ENCODE peak calls at places on chromosomes 1 and 21, in four cellular contexts. I, E, W and R are unnamed samples.

GRCh38 chr1:53107570-53108322 is 34.7 kb downstream of the SLC1A7 start:
- DNase-seq in I (no peak), W (no peak), E (peak), R (no peak)

GRCh38 chr1:117630423-117630998 is 24.7 kb downstream of the TENT5C start:
- DNase-seq in I (peak), W (no peak), E (no peak), R (no peak)

GRCh38 chr1:197799271-197799670 is 24.0 kb upstream of the DENND1B start:
- DNase-seq in E (peak), I (no peak), W (peak), R (peak)

GRCh38 chr1:79811173-79811572 is 804.6 kb upstream of the ADGRL4 start:
- DNase-seq in E (peak), W (no peak), I (no peak), R (no peak)

GRCh38 chr21:44818636-44819011 is 762 bp upstream of the SUMO3 start:
- DNase-seq in W (no peak), I (no peak), E (no peak), R (no peak)

GRCh38 chr1:224427346-224427745 is 7.3 kb downstream of the WDR26 start:
- DNase-seq in W (no peak), I (no peak), E (no peak), R (peak)

GRCh38 chr1:13748610-13749505 is 48.9 kb downstream of the PRDM2 start:
- DNase-seq in W (peak), I (peak), E (peak), R (peak)

GRCh38 chr1:25019351-25020172 is 89.5 kb upstream of the RUNX3 start:
- DNase-seq in I (no peak), E (no peak), W (no peak), R (no peak)

GRCh38 chr1:223815865-223816264 is 29.9 kb downstream of the TP53BP2 start:
- DNase-seq in W (no peak), E (no peak), I (no peak), R (no peak)

GRCh38 chr21:39579734-39580332 is 32.9 kb upstream of the B3GALT5 start:
- DNase-seq in E (no peak), W (no peak), I (no peak), R (no peak)

GRCh38 chr1:54221867-54222484 is 22.0 kb downstream of the MRPL37 start:
- DNase-seq in I (no peak), E (no peak), W (no peak), R (no peak)

GRCh38 chr1:8211251-8211619 is 106.7 kb upstream of the SLC45A1 start:
- DNase-seq in I (no peak), E (no peak), W (peak), R (no peak)

GRCh38 chr1:184533049-184533448 is 146.2 kb downstream of the C1orf21 start:
- DNase-seq in I (no peak), W (peak), E (no peak), R (no peak)

GRCh38 chr1:201535046-201535777 is 3.7 kb upstream of the NAV1 start:
- DNase-seq in E (peak), W (no peak), I (no peak), R (no peak)

GRCh38 chr1:219666242-219666641 is 53.3 kb upstream of the ZC3H11B start:
- DNase-seq in E (no peak), I (no peak), W (no peak), R (no peak)

GRCh38 chr1:209723761-209724693 is 19.4 kb downstream of the HSD11B1 start:
- DNase-seq in I (no peak), W (no peak), E (no peak), R (no peak)

GRCh38 chr1:185412385-185413074 is 95.5 kb upstream of the IVNS1ABP start:
- DNase-seq in W (no peak), E (no peak), I (no peak), R (no peak)

GRCh38 chr1:22767862-22768261 is 57.2 kb downstream of the EPHB2 start:
- DNase-seq in W (no peak), E (no peak), I (no peak), R (no peak)

GRCh38 chr1:154994269-154994977 is 1.0 kb downstream of the LENEP start:
- DNase-seq in I (no peak), W (no peak), E (no peak), R (no peak)

GRCh38 chr1:31531177-31532000 is 44.9 kb upstream of the TINAGL1 start:
- DNase-seq in I (no peak), W (no peak), E (no peak), R (no peak)

GRCh38 chr1:151513626-151514101 is 2.5 kb downstream of the CGN start:
- DNase-seq in W (no peak), E (no peak), I (no peak), R (no peak)

GRCh38 chr1:151511636-151512215 is 539 bp downstream of the CGN start:
- DNase-seq in E (peak), W (peak), I (peak), R (peak)

GRCh38 chr1:151514366-151514765 is 3.2 kb downstream of the CGN start:
- DNase-seq in W (no peak), E (no peak), I (no peak), R (no peak)

GRCh38 chr1:151512326-151512725 is 1.1 kb downstream of the CGN start:
- DNase-seq in E (no peak), W (no peak), I (no peak), R (no peak)

GRCh38 chr1:151512801-151513625 is 1.8 kb downstream of the CGN start:
- DNase-seq in I (no peak), E (no peak), W (peak), R (no peak)
- TF ChIP-seq POLR2A in I (no peak), E (no peak), W (no peak), R (no peak)

GRCh38 chr1:153611356-153611755 is 1.6 kb downstream of the S100A16 start:
- DNase-seq in W (no peak), E (no peak), I (no peak), R (no peak)

GRCh38 chr1:153613406-153613805 is 469 bp upstream of the S100A16 start:
- DNase-seq in W (no peak), I (no peak), E (no peak), R (no peak)

GRCh38 chr1:153614189-153614900 is 1.4 kb upstream of the S100A16 start:
- DNase-seq in I (no peak), E (no peak), W (no peak), R (no peak)

GRCh38 chr1:153612111-153612754 is 704 bp downstream of the S100A16 start:
- DNase-seq in W (no peak), E (no peak), I (no peak), R (no peak)

GRCh38 chr1:153612755-153613331 is at the start of gene S100A16:
- DNase-seq in I (peak), E (peak), W (no peak), R (peak)
- TF ChIP-seq POLR2A in I (peak), E (peak), W (no peak), R (peak)

GRCh38 chr1:40381268-40382109 is 8.0 kb downstream of the SMAP2 start:
- DNase-seq in W (peak), I (no peak), E (no peak), R (no peak)
- TF ChIP-seq POLR2A in W (no peak), I (no peak), E (no peak), R (no peak)

GRCh38 chr1:15885701-15886612 is 38.5 kb downstream of the SPEN start:
- DNase-seq in W (peak), E (peak), I (peak), R (peak)
- TF ChIP-seq POLR2A in W (no peak), E (no peak), I (peak), R (no peak)